ENCODE peak calls at places on chromosomes 3 and 15, in six cellular contexts. One of them, this sample, is unnamed.

GRCh38 chr15:66681395-66681794 is 20.6 kb upstream of the SMAD6 start:
- DNase-seq in GM12891: no peak
- DNase-seq in stomach: no peak
- DNase-seq in SK-N-SH: no peak
- DNase-seq in HL-60: no peak
- DNase-seq in sigmoid colon: no peak
- DNase-seq in this sample: no peak

GRCh38 chr3:107956991-107957467 is 133.8 kb downstream of the CD47 start:
- DNase-seq in GM12891: no peak
- DNase-seq in stomach: peak
- DNase-seq in SK-N-SH: peak
- DNase-seq in HL-60: no peak
- DNase-seq in sigmoid colon: peak
- DNase-seq in this sample: no peak

GRCh38 chr3:30012941-30013543 is 593.4 kb upstream of the TGFBR2 start:
- DNase-seq in GM12891: no peak
- DNase-seq in stomach: peak
- DNase-seq in SK-N-SH: peak
- DNase-seq in HL-60: peak
- DNase-seq in sigmoid colon: peak
- DNase-seq in this sample: peak

GRCh38 chr3:75171632-75172230 is 492.4 kb upstream of the FRG2C start:
- DNase-seq in GM12891: no peak
- DNase-seq in stomach: no peak
- DNase-seq in SK-N-SH: no peak
- DNase-seq in HL-60: no peak
- DNase-seq in sigmoid colon: no peak
- DNase-seq in this sample: no peak

GRCh38 chr15:90838066-90838465 is 30.3 kb upstream of the FURIN start:
- DNase-seq in GM12891: no peak
- DNase-seq in stomach: no peak
- DNase-seq in SK-N-SH: no peak
- DNase-seq in HL-60: no peak
- DNase-seq in sigmoid colon: no peak
- DNase-seq in this sample: no peak

GRCh38 chr3:128144512-128144911 is 8.8 kb upstream of the EEFSEC start:
- DNase-seq in GM12891: no peak
- DNase-seq in stomach: no peak
- DNase-seq in SK-N-SH: no peak
- DNase-seq in HL-60: no peak
- DNase-seq in sigmoid colon: no peak
- DNase-seq in this sample: no peak

GRCh38 chr3:99854899-99855298 is 37.2 kb downstream of the CMSS1 start:
- DNase-seq in GM12891: no peak
- DNase-seq in stomach: no peak
- DNase-seq in SK-N-SH: no peak
- DNase-seq in HL-60: no peak
- DNase-seq in sigmoid colon: no peak
- DNase-seq in this sample: no peak

GRCh38 chr3:115806501-115806900 is 183.2 kb downstream of the GAP43 start:
- DNase-seq in GM12891: no peak
- DNase-seq in stomach: no peak
- DNase-seq in SK-N-SH: no peak
- DNase-seq in HL-60: no peak
- DNase-seq in sigmoid colon: no peak
- DNase-seq in this sample: no peak

GRCh38 chr15:39797407-39797806 is 14.8 kb upstream of the FSIP1 start:
- DNase-seq in GM12891: no peak
- DNase-seq in stomach: no peak
- DNase-seq in SK-N-SH: no peak
- DNase-seq in HL-60: no peak
- DNase-seq in sigmoid colon: no peak
- DNase-seq in this sample: no peak

GRCh38 chr15:30770759-30771158 is 133.0 kb upstream of the FAN1 start:
- DNase-seq in GM12891: no peak
- DNase-seq in stomach: no peak
- DNase-seq in SK-N-SH: no peak
- DNase-seq in HL-60: no peak
- DNase-seq in sigmoid colon: no peak
- DNase-seq in this sample: no peak

GRCh38 chr3:150311156-150311555 is 96.9 kb upstream of the TSC22D2 start:
- DNase-seq in GM12891: no peak
- DNase-seq in stomach: no peak
- DNase-seq in SK-N-SH: no peak
- DNase-seq in HL-60: no peak
- DNase-seq in sigmoid colon: no peak
- DNase-seq in this sample: no peak
- TF ChIP-seq POLR2AphosphoS5 in GM12891: no peak
- TF ChIP-seq POLR2AphosphoS5 in stomach: no peak
- TF ChIP-seq POLR2AphosphoS5 in SK-N-SH: no peak
- TF ChIP-seq POLR2AphosphoS5 in HL-60: no peak
- TF ChIP-seq POLR2AphosphoS5 in sigmoid colon: no peak
- TF ChIP-seq POLR2AphosphoS5 in this sample: no peak

DNA sequence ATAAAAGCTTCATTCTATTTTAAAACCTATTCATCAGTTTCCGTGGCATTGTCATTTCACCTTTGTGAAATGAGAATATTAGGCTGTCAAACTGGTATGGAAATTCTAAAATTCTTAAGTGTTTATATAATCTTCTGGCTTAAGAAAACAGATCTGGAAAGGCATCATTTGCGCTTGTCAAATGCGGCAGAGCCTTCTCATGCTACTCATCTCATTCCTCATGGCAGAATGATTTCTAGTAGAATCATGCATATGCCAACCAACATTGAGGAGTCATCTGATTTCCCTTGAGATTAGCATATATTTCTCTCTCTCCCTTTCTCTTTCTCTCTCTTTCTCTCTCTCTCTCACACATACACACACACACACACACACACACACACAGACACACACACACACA is 48.8 kb downstream of the STRIT1 start:
- DNase-seq in GM12891: no peak
- DNase-seq in stomach: no peak
- DNase-seq in SK-N-SH: no peak
- DNase-seq in HL-60: no peak
- DNase-seq in sigmoid colon: no peak
- DNase-seq in this sample: no peak
- TF ChIP-seq POLR2AphosphoS5 in GM12891: no peak
- TF ChIP-seq POLR2AphosphoS5 in stomach: no peak
- TF ChIP-seq POLR2AphosphoS5 in SK-N-SH: no peak
- TF ChIP-seq POLR2AphosphoS5 in HL-60: no peak
- TF ChIP-seq POLR2AphosphoS5 in sigmoid colon: no peak
- TF ChIP-seq POLR2AphosphoS5 in this sample: no peak

DNA sequence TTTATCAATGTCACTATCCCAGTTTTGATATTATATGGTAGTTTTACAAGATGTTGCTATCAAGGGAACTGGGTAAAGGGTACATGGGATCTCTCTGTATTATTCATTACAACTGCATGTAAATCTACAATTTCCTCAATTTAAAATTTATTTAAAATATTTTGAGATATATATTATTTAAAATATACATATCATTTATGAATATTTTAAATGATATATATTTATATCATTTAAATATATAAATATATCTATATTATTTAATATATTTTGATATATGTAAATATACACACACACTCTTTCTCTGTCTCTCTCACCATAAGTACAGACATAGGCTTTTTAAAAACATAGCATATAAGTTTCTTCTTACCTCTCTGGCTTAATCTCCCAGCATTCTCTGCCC is 104.7 kb downstream of the TP63 start:
- DNase-seq in GM12891: no peak
- DNase-seq in stomach: no peak
- DNase-seq in SK-N-SH: no peak
- DNase-seq in HL-60: no peak
- DNase-seq in sigmoid colon: no peak
- DNase-seq in this sample: no peak
- TF ChIP-seq POLR2AphosphoS5 in GM12891: no peak
- TF ChIP-seq POLR2AphosphoS5 in stomach: no peak
- TF ChIP-seq POLR2AphosphoS5 in SK-N-SH: no peak
- TF ChIP-seq POLR2AphosphoS5 in HL-60: no peak
- TF ChIP-seq POLR2AphosphoS5 in sigmoid colon: no peak
- TF ChIP-seq POLR2AphosphoS5 in this sample: no peak

GRCh38 chr3:101827211-101828174 is 21.8 kb upstream of the NFKBIZ start:
- DNase-seq in GM12891: no peak
- DNase-seq in stomach: peak
- DNase-seq in SK-N-SH: peak
- DNase-seq in HL-60: no peak
- DNase-seq in sigmoid colon: peak
- DNase-seq in this sample: no peak
- TF ChIP-seq POLR2AphosphoS5 in GM12891: peak
- TF ChIP-seq POLR2AphosphoS5 in stomach: peak
- TF ChIP-seq POLR2AphosphoS5 in SK-N-SH: peak
- TF ChIP-seq POLR2AphosphoS5 in HL-60: no peak
- TF ChIP-seq POLR2AphosphoS5 in sigmoid colon: peak
- TF ChIP-seq POLR2AphosphoS5 in this sample: no peak

GRCh38 chr3:150235799-150236198 is 172.3 kb upstream of the TSC22D2 start:
- DNase-seq in GM12891: no peak
- DNase-seq in stomach: no peak
- DNase-seq in SK-N-SH: no peak
- DNase-seq in HL-60: no peak
- DNase-seq in sigmoid colon: no peak
- DNase-seq in this sample: no peak

GRCh38 chr3:150238995-150239612 is 169.0 kb upstream of the TSC22D2 start:
- DNase-seq in GM12891: no peak
- DNase-seq in stomach: peak
- DNase-seq in SK-N-SH: no peak
- DNase-seq in HL-60: no peak
- DNase-seq in sigmoid colon: no peak
- DNase-seq in this sample: no peak

GRCh38 chr3:150237490-150237889 is 170.6 kb upstream of the TSC22D2 start:
- DNase-seq in GM12891: no peak
- DNase-seq in stomach: no peak
- DNase-seq in SK-N-SH: no peak
- DNase-seq in HL-60: no peak
- DNase-seq in sigmoid colon: peak
- DNase-seq in this sample: no peak

GRCh38 chr3:150238043-150238802 is 169.9 kb upstream of the TSC22D2 start:
- DNase-seq in GM12891: no peak
- DNase-seq in stomach: no peak
- DNase-seq in SK-N-SH: no peak
- DNase-seq in HL-60: no peak
- DNase-seq in sigmoid colon: no peak
- DNase-seq in this sample: no peak

DNA sequence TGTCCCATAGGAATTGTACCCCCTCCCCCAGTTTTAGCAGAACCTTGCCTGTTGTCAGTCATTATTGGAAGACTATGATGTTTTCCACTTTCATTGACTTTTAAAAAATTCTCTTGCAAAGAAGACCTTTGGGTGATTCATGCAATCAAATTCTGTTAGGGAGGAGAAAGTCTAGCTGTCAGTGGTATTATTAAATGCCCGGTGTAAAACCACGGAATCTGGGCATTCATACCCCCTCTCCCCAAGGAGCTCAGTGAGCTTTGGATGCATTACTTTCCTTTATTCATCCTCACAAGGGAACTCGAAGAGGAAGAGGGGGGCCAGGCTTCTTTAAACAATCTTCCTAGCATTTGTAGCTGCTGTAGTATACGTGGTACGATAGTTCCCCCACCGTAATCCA is 171.4 kb upstream of the TSC22D2 start:
- DNase-seq in GM12891: no peak
- DNase-seq in stomach: no peak
- DNase-seq in SK-N-SH: no peak
- DNase-seq in HL-60: no peak
- DNase-seq in sigmoid colon: no peak
- DNase-seq in this sample: no peak
- TF ChIP-seq POLR2AphosphoS5 in GM12891: no peak
- TF ChIP-seq POLR2AphosphoS5 in stomach: no peak
- TF ChIP-seq POLR2AphosphoS5 in SK-N-SH: peak
- TF ChIP-seq POLR2AphosphoS5 in HL-60: no peak
- TF ChIP-seq POLR2AphosphoS5 in sigmoid colon: no peak
- TF ChIP-seq POLR2AphosphoS5 in this sample: no peak

DNA sequence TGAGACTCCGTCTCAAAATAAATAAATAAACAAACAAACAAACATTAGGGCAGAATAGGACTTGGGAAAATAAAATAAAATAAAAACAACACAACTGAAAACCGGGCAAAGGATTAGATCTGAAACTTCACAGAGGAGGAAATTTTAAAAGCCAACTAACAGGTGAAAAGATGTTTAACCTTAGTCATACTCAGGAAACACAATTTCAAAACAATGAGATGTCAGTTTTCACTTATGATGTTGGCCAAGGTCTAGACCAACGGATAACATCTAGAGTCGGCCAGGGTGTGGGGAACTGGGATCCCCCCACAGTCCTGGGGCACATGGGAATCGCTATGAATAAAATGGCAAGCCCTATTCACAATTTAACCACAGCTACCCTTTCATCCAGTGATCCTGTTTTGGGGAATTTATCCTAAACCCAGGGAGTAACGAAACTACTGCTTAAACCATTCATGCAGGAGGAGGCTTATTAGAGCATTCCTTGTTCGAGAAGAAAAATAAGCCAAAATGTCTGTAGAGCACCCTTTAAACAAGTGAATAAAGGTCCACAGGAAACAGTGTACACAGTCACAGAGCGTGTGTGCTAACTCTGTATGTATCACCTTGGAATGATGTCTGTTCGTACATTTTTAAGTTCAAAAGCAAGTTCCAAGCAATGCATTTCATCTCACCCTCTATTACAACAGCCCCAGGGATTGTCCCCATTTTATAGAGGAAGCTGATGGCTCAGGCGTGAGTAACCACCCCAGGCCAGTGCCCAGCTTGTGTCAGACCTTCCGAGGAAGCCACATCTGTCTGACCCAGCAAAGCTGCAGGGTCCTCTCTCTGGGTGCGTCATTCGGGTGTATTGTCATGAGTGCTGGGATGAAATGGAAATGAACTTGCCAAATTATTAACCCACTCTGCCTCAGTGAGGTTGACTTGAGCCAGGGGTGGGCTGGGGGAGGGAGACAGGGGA is 6.3 kb upstream of the ANPEP start:
- DNase-seq in GM12891: no peak
- DNase-seq in stomach: no peak
- DNase-seq in SK-N-SH: no peak
- DNase-seq in HL-60: no peak
- DNase-seq in sigmoid colon: no peak
- DNase-seq in this sample: peak
- TF ChIP-seq POLR2AphosphoS5 in GM12891: no peak
- TF ChIP-seq POLR2AphosphoS5 in stomach: no peak
- TF ChIP-seq POLR2AphosphoS5 in SK-N-SH: no peak
- TF ChIP-seq POLR2AphosphoS5 in HL-60: no peak
- TF ChIP-seq POLR2AphosphoS5 in sigmoid colon: no peak
- TF ChIP-seq POLR2AphosphoS5 in this sample: no peak

GRCh38 chr3:172404237-172404962 is 43.9 kb downstream of the GHSR start:
- DNase-seq in GM12891: no peak
- DNase-seq in stomach: no peak
- DNase-seq in SK-N-SH: no peak
- DNase-seq in HL-60: no peak
- DNase-seq in sigmoid colon: no peak
- DNase-seq in this sample: no peak
- TF ChIP-seq POLR2AphosphoS5 in GM12891: no peak
- TF ChIP-seq POLR2AphosphoS5 in stomach: no peak
- TF ChIP-seq POLR2AphosphoS5 in SK-N-SH: no peak
- TF ChIP-seq POLR2AphosphoS5 in HL-60: peak
- TF ChIP-seq POLR2AphosphoS5 in sigmoid colon: no peak
- TF ChIP-seq POLR2AphosphoS5 in this sample: no peak

GRCh38 chr15:37046876-37047614 is 53.3 kb downstream of the MEIS2 start:
- DNase-seq in GM12891: no peak
- DNase-seq in stomach: no peak
- DNase-seq in SK-N-SH: no peak
- DNase-seq in HL-60: no peak
- DNase-seq in sigmoid colon: no peak
- DNase-seq in this sample: no peak
- TF ChIP-seq POLR2AphosphoS5 in GM12891: no peak
- TF ChIP-seq POLR2AphosphoS5 in stomach: no peak
- TF ChIP-seq POLR2AphosphoS5 in SK-N-SH: no peak
- TF ChIP-seq POLR2AphosphoS5 in HL-60: no peak
- TF ChIP-seq POLR2AphosphoS5 in sigmoid colon: no peak
- TF ChIP-seq POLR2AphosphoS5 in this sample: no peak

This sample was measured in Panc1.